ENCODE peak calls at places on chromosome 12, in five cellular contexts. O, C, X, B and K are unnamed samples.

GRCh38 chr12:132152411-132152821 is 8.2 kb downstream of the NOC4L start:
- DNase-seq in X (no peak), B (no peak), C (peak), O (no peak), K (no peak)

GRCh38 chr12:51320695-51321320 is 3.2 kb downstream of the BIN2 start:
- DNase-seq in B (no peak), C (no peak), X (no peak), O (no peak), K (no peak)

GRCh38 chr12:49057888-49058287 is 2.7 kb downstream of the KMT2D start:
- DNase-seq in O (no peak), C (no peak), B (no peak), X (no peak), K (no peak)

GRCh38 chr12:47975036-47975620 is 11.7 kb downstream of the TMEM106C start:
- DNase-seq in O (no peak), C (no peak), B (no peak), X (no peak), K (no peak)

GRCh38 chr12:107400686-107401447 is 284.7 kb upstream of the PWP1 start:
- DNase-seq in X (no peak), B (no peak), C (no peak), O (no peak), K (no peak)

GRCh38 chr12:59067068-59067467 is 146.8 kb upstream of the LRIG3 start:
- DNase-seq in C (no peak), O (no peak), X (no peak), B (peak), K (no peak)

GRCh38 chr12:103771466-103771865 is 69.6 kb downstream of the NT5DC3 start:
- DNase-seq in X (peak), C (peak), O (peak), B (no peak), K (no peak)

GRCh38 chr12:32692358-32692757 is 13.3 kb downstream of the DNM1L start:
- DNase-seq in X (no peak), C (no peak), B (no peak), O (no peak), K (no peak)

GRCh38 chr12:98698603-98699463 is 53.7 kb downstream of the APAF1 start:
- DNase-seq in X (peak), B (peak), O (peak), C (no peak), K (no peak)

GRCh38 chr12:3611853-3612703 is 121.1 kb downstream of the PRMT8 start:
- DNase-seq in O (no peak), C (no peak), B (no peak), X (no peak), K (no peak)

GRCh38 chr12:109718390-109718789 is 4.8 kb downstream of the FAM222A start:
- DNase-seq in B (no peak), O (no peak), C (peak), X (no peak), K (no peak)

GRCh38 chr12:105804591-105805265 is 334.0 kb downstream of the NUAK1 start:
- DNase-seq in C (no peak), X (no peak), O (no peak), B (no peak), K (no peak)

GRCh38 chr12:68280240-68280639 is 26.8 kb upstream of the IL22 start:
- DNase-seq in X (no peak), C (no peak), B (no peak), O (no peak), K (no peak)

GRCh38 chr12:65016881-65017650 is 104.0 kb downstream of the WIF1 start:
- DNase-seq in O (no peak), X (no peak), C (no peak), B (no peak), K (no peak)

GRCh38 chr12:7101047-7101693 is 7.8 kb downstream of the C1RL start:
- DNase-seq in B (no peak), X (no peak), C (no peak), O (no peak), K (no peak)

GRCh38 chr12:65663097-65663496 is 161.2 kb upstream of the HMGA2 start:
- DNase-seq in X (no peak), O (no peak), C (no peak), B (no peak), K (no peak)

GRCh38 chr12:5244513-5244972 is 187.4 kb upstream of the NTF3 start:
- DNase-seq in X (no peak), C (no peak), O (no peak), B (no peak), K (no peak)

GRCh38 chr12:71846322-71846940 is 6.9 kb downstream of the TBC1D15 start:
- DNase-seq in O (no peak), B (no peak), X (no peak), C (no peak), K (no peak)

GRCh38 chr12:80837342-80837978 is 100.3 kb downstream of the LIN7A start:
- DNase-seq in B (no peak), O (peak), X (peak), C (no peak), K (no peak)

GRCh38 chr12:6328945-6329692 is 12.8 kb downstream of the TNFRSF1A start:
- DNase-seq in X (no peak), B (no peak), O (no peak), C (no peak), K (no peak)

GRCh38 chr12:106764738-106765137 is 9.7 kb upstream of the RIC8B start:
- DNase-seq in O (no peak), B (no peak), X (peak), C (no peak), K (no peak)

GRCh38 chr12:117596968-117597367 is 235.5 kb upstream of the NOS1 start:
- DNase-seq in B (no peak), X (no peak), C (no peak), O (no peak), K (no peak)

GRCh38 chr12:107992870-107993451 is 136.1 kb upstream of the WSCD2 start:
- DNase-seq in C (no peak), O (no peak), B (no peak), X (peak), K (no peak)

GRCh38 chr12:122871851-122872785 is 23.8 kb downstream of the VPS37B start:
- DNase-seq in B (no peak), O (peak), X (peak), C (peak), K (no peak)